ENCODE peak calls at places on chromosomes 11 and 22, in nine cellular contexts. C is AG08395, U is NCI-H345, F is mucosa of descending colon, A is left ventricle myocardium inferior, X is T follicular helper cell, H is NCI-H526 treated with DMSO at 0.1 percent for 48 hours, R is endothelial cell, S is fibroblast of mammary gland. E is an unnamed sample.

GRCh38 chr11:95498731-95499396 is 267.9 kb upstream of the SESN3 start:
- DNase-seq in C (no peak), U (no peak), F (no peak), A (no peak), X (no peak), H (no peak), R (peak; percentile 24), S (no peak), E (no peak)

GRCh38 chr11:68574308-68574707 is 110.0 kb upstream of the GAL start:
- DNase-seq in C (peak; percentile 14), U (no peak), F (no peak), A (no peak), X (no peak), H (no peak), R (no peak), S (peak; percentile 49), E (peak; percentile 25)

GRCh38 chr11:133078591-133079179 is 453.6 kb downstream of the OPCML start:
- DNase-seq in C (peak; percentile 64), U (peak; percentile 56), F (peak; percentile 38), A (no peak), X (no peak), H (peak; percentile 90), R (peak; percentile 70), S (peak; percentile 37), E (peak; percentile 42)

GRCh38 chr11:65844231-65844872 is 10.6 kb downstream of the SNX32 start:
- DNase-seq in C (no peak), U (no peak), F (peak; percentile 62), A (no peak), X (no peak), H (no peak), R (no peak), S (no peak), E (no peak)

GRCh38 chr22:37182949-37183245 is 5.2 kb downstream of the C1QTNF6 start:
- DNase-seq in C (no peak), U (no peak), F (no peak), A (no peak), X (no peak), H (no peak), R (no peak), S (no peak), E (no peak)

GRCh38 chr22:46561435-46561905 is 24.1 kb upstream of the CELSR1 start:
- DNase-seq in C (no peak), U (peak; percentile 21), F (peak; percentile 29), A (peak; percentile 6), X (no peak), H (no peak), R (no peak), S (peak; percentile 37), E (no peak)

GRCh38 chr11:108886608-108887007 is 221.7 kb downstream of the DDX10 start:
- DNase-seq in C (peak; percentile 38), U (no peak), F (no peak), A (no peak), X (no peak), H (peak; percentile 57), R (no peak), S (peak; percentile 72), E (peak; percentile 52)

GRCh38 chr11:119614227-119615002 is 114.6 kb downstream of the NECTIN1 start:
- DNase-seq in C (no peak), U (no peak), F (no peak), A (no peak), X (no peak), H (no peak), R (no peak), S (no peak), E (no peak)

GRCh38 chr11:6357222-6357621 is 33.1 kb upstream of the SMPD1 start:
- DNase-seq in C (peak; percentile 89), U (no peak), F (no peak), A (peak; percentile 53), X (no peak), H (no peak), R (no peak), S (peak; percentile 96), E (peak; percentile 80)

GRCh38 chr22:49261616-49262015 is 566.1 kb downstream of the BRD1 start:
- DNase-seq in C (no peak), U (peak; percentile 37), F (no peak), A (no peak), X (no peak), H (no peak), R (no peak), S (no peak), E (no peak)

GRCh38 chr11:6606471-6607189 is 3.1 kb downstream of the ILK start:
- DNase-seq in C (peak; percentile 93), U (no peak), F (peak; percentile 91), A (peak; percentile 95), X (no peak), H (peak; percentile 31), R (peak; percentile 87), S (peak; percentile 92), E (peak; percentile 92)

GRCh38 chr11:117722074-117722473 is 74.9 kb downstream of the DSCAML1 start:
- DNase-seq in C (no peak), U (no peak), F (no peak), A (no peak), X (no peak), H (no peak), R (no peak), S (no peak), E (no peak)

GRCh38 chr11:14980854-14981253 is 8.7 kb upstream of the CALCA start:
- DNase-seq in C (peak; percentile 63), U (no peak), F (no peak), A (no peak), X (no peak), H (no peak), R (no peak), S (peak; percentile 85), E (peak; percentile 71)

GRCh38 chr11:116563028-116563712 is 209.6 kb downstream of the BUD13 start:
- DNase-seq in C (peak; percentile 29), U (peak; percentile 15), F (no peak), A (no peak), X (no peak), H (no peak), R (no peak), S (peak; percentile 12), E (peak; percentile 58)

GRCh38 chr11:36437413-36437812 is 72.7 kb downstream of the TRAF6 start:
- DNase-seq in C (no peak), U (no peak), F (no peak), A (no peak), X (no peak), H (no peak), R (no peak), S (no peak), E (no peak)

GRCh38 chr11:23725752-23726151 is 771.1 kb upstream of the LUZP2 start:
- DNase-seq in C (no peak), U (no peak), F (no peak), A (no peak), X (no peak), H (no peak), R (no peak), S (peak; percentile 40), E (peak; percentile 40)

GRCh38 chr22:36292823-36293530 is 40.0 kb downstream of the APOL1 start:
- DNase-seq in C (no peak), U (no peak), F (peak; percentile 14), A (peak; percentile 8), X (no peak), H (no peak), R (no peak), S (no peak), E (no peak)

GRCh38 chr11:69799582-69799981 is 19.6 kb downstream of the FGF3 start:
- DNase-seq in C (no peak), U (no peak), F (no peak), A (no peak), X (no peak), H (peak; percentile 45), R (no peak), S (peak; percentile 31), E (no peak)

GRCh38 chr11:17605736-17606135 is 58.7 kb downstream of the OTOG start:
- DNase-seq in C (no peak), U (no peak), F (no peak), A (no peak), X (no peak), H (no peak), R (no peak), S (no peak), E (no peak)

GRCh38 chr11:47161134-47161854 is 15.4 kb downstream of the ARFGAP2 start:
- DNase-seq in C (peak; percentile 88), U (peak; percentile 50), F (peak; percentile 75), A (no peak), X (peak; percentile 39), H (no peak), R (peak; percentile 74), S (peak; percentile 72), E (peak; percentile 71)

GRCh38 chr22:17375914-17376614 is 6.8 kb downstream of the CECR2 start:
- DNase-seq in C (no peak), U (no peak), F (no peak), A (no peak), X (no peak), H (no peak), R (no peak), S (no peak), E (no peak)

GRCh38 chr11:44818110-44818509 is 91.3 kb downstream of the TSPAN18 start:
- DNase-seq in C (no peak), U (no peak), F (no peak), A (no peak), X (no peak), H (no peak), R (peak; percentile 43), S (no peak), E (no peak)

GRCh38 chr11:38971141-38971540 is 2373.1 kb upstream of the RAG2 start:
- DNase-seq in C (no peak), U (no peak), F (no peak), A (no peak), X (no peak), H (no peak), R (no peak), S (no peak), E (no peak)

GRCh38 chr11:68314886-68315580 is 2.6 kb downstream of the LRP5 start:
- DNase-seq in C (no peak), U (no peak), F (peak; percentile 71), A (no peak), X (no peak), H (no peak), R (no peak), S (no peak), E (peak; percentile 38)

GRCh38 chr11:5658318-5658717 is 26.6 kb downstream of the TRIM5 start:
- DNase-seq in C (no peak), U (no peak), F (no peak), A (no peak), X (no peak), H (no peak), R (no peak), S (no peak), E (no peak)

GRCh38 chr11:124793466-124794278 is 6.5 kb downstream of the MSANTD2 start:
- DNase-seq in C (peak; percentile 55), U (peak; percentile 33), F (no peak), A (no peak), X (no peak), H (peak; percentile 74), R (peak; percentile 35), S (peak; percentile 62), E (peak; percentile 51)

GRCh38 chr11:73249858-73250773 is 22.0 kb upstream of the P2RY6 start:
- DNase-seq in C (no peak), U (no peak), F (peak; percentile 10), A (no peak), X (no peak), H (no peak), R (no peak), S (no peak), E (no peak)

GRCh38 chr11:15106201-15106965 is 8.3 kb upstream of the INSC start:
- DNase-seq in C (peak; percentile 63), U (no peak), F (no peak), A (no peak), X (no peak), H (no peak), R (no peak), S (peak; percentile 96), E (peak; percentile 75)

GRCh38 chr22:30405731-30406130 is 8.9 kb downstream of the SEC14L2 start:
- DNase-seq in C (no peak), U (no peak), F (no peak), A (no peak), X (no peak), H (no peak), R (no peak), S (no peak), E (no peak)

GRCh38 chr22:23225724-23226496 is 45.6 kb downstream of the BCR start:
- DNase-seq in C (no peak), U (peak; percentile 45), F (peak; percentile 80), A (peak; percentile 62), X (peak; percentile 11), H (no peak), R (no peak), S (peak; percentile 80), E (peak; percentile 61)

GRCh38 chr11:76846441-76846840 is 14.3 kb upstream of the ACER3 start:
- DNase-seq in C (no peak), U (no peak), F (no peak), A (no peak), X (no peak), H (no peak), R (no peak), S (no peak), E (no peak)

E was measured in AG10803.